ENCODE peak calls at places on chromosomes 1 and 21, in seven cellular contexts. One of them, this sample, is unnamed.

GRCh38 chr1:88061106-88061829 is 622.8 kb upstream of the PKN2 start:
- DNase-seq in body of pancreas: peak; percentile 60
- DNase-seq in heart right ventricle: peak; percentile 29
- DNase-seq in CD8-positive, alpha-beta T cell: no peak
- DNase-seq in RWPE1: peak; percentile 69
- DNase-seq in nephron progenitor cell: peak; percentile 35
- DNase-seq in A549: peak; percentile 65
- DNase-seq in this sample: peak; percentile 15

GRCh38 chr1:106749491-106749890 is 307.0 kb upstream of the PRMT6 start:
- DNase-seq in body of pancreas: no peak
- DNase-seq in heart right ventricle: no peak
- DNase-seq in CD8-positive, alpha-beta T cell: no peak
- DNase-seq in RWPE1: no peak
- DNase-seq in nephron progenitor cell: no peak
- DNase-seq in A549: no peak
- DNase-seq in this sample: no peak

GRCh38 chr1:12505639-12506311 is 112.2 kb downstream of the DHRS3 start:
- DNase-seq in body of pancreas: no peak
- DNase-seq in heart right ventricle: no peak
- DNase-seq in CD8-positive, alpha-beta T cell: no peak
- DNase-seq in RWPE1: no peak
- DNase-seq in nephron progenitor cell: no peak
- DNase-seq in A549: no peak
- DNase-seq in this sample: no peak

GRCh38 chr1:86757272-86757984 is 53.1 kb downstream of the SH3GLB1 start:
- DNase-seq in body of pancreas: no peak
- DNase-seq in heart right ventricle: no peak
- DNase-seq in CD8-positive, alpha-beta T cell: no peak
- DNase-seq in RWPE1: no peak
- DNase-seq in nephron progenitor cell: no peak
- DNase-seq in A549: no peak
- DNase-seq in this sample: no peak

GRCh38 chr1:67687649-67688048 is 2.6 kb downstream of the GADD45A start:
- DNase-seq in body of pancreas: peak; percentile 18
- DNase-seq in heart right ventricle: no peak
- DNase-seq in CD8-positive, alpha-beta T cell: no peak
- DNase-seq in RWPE1: no peak
- DNase-seq in nephron progenitor cell: no peak
- DNase-seq in A549: no peak
- DNase-seq in this sample: no peak

GRCh38 chr1:109643385-109644230 is 12.3 kb upstream of the GSTM4 start:
- DNase-seq in body of pancreas: peak; percentile 81
- DNase-seq in heart right ventricle: peak; percentile 81
- DNase-seq in CD8-positive, alpha-beta T cell: peak; percentile 80
- DNase-seq in RWPE1: peak; percentile 73
- DNase-seq in nephron progenitor cell: peak; percentile 96
- DNase-seq in A549: peak; percentile 75
- DNase-seq in this sample: peak; percentile 90

GRCh38 chr1:116766616-116767469 is 12.6 kb downstream of the CD2 start:
- DNase-seq in body of pancreas: no peak
- DNase-seq in heart right ventricle: no peak
- DNase-seq in CD8-positive, alpha-beta T cell: no peak
- DNase-seq in RWPE1: no peak
- DNase-seq in nephron progenitor cell: no peak
- DNase-seq in A549: no peak
- DNase-seq in this sample: no peak

GRCh38 chr1:117857434-117857833 is 72.0 kb downstream of the GDAP2 start:
- DNase-seq in body of pancreas: no peak
- DNase-seq in heart right ventricle: no peak
- DNase-seq in CD8-positive, alpha-beta T cell: no peak
- DNase-seq in RWPE1: no peak
- DNase-seq in nephron progenitor cell: no peak
- DNase-seq in A549: no peak
- DNase-seq in this sample: no peak

GRCh38 chr1:206511362-206512064 is 4.2 kb downstream of the RASSF5 start:
- DNase-seq in body of pancreas: no peak
- DNase-seq in heart right ventricle: no peak
- DNase-seq in CD8-positive, alpha-beta T cell: no peak
- DNase-seq in RWPE1: no peak
- DNase-seq in nephron progenitor cell: no peak
- DNase-seq in A549: no peak
- DNase-seq in this sample: no peak

GRCh38 chr1:164760585-164760968 is 201.6 kb downstream of the PBX1 start:
- DNase-seq in body of pancreas: no peak
- DNase-seq in heart right ventricle: no peak
- DNase-seq in CD8-positive, alpha-beta T cell: no peak
- DNase-seq in RWPE1: no peak
- DNase-seq in nephron progenitor cell: no peak
- DNase-seq in A549: no peak
- DNase-seq in this sample: no peak

GRCh38 chr1:208292913-208293312 is 48.7 kb upstream of the PLXNA2 start:
- DNase-seq in body of pancreas: no peak
- DNase-seq in heart right ventricle: no peak
- DNase-seq in CD8-positive, alpha-beta T cell: no peak
- DNase-seq in RWPE1: no peak
- DNase-seq in nephron progenitor cell: no peak
- DNase-seq in A549: no peak
- DNase-seq in this sample: no peak

GRCh38 chr21:45280178-45280821 is 7.4 kb downstream of the POFUT2 start:
- DNase-seq in body of pancreas: no peak
- DNase-seq in heart right ventricle: no peak
- DNase-seq in CD8-positive, alpha-beta T cell: no peak
- DNase-seq in RWPE1: no peak
- DNase-seq in nephron progenitor cell: no peak
- DNase-seq in A549: no peak
- DNase-seq in this sample: no peak

GRCh38 chr1:160095382-160096105 is 2.9 kb downstream of the IGSF8 start:
- DNase-seq in body of pancreas: no peak
- DNase-seq in heart right ventricle: no peak
- DNase-seq in CD8-positive, alpha-beta T cell: no peak
- DNase-seq in RWPE1: no peak
- DNase-seq in nephron progenitor cell: no peak
- DNase-seq in A549: no peak
- DNase-seq in this sample: no peak

GRCh38 chr1:47533176-47534039 is 95.6 kb downstream of the FOXD2 start:
- DNase-seq in body of pancreas: peak; percentile 28
- DNase-seq in heart right ventricle: peak; percentile 65
- DNase-seq in CD8-positive, alpha-beta T cell: no peak
- DNase-seq in RWPE1: no peak
- DNase-seq in nephron progenitor cell: peak; percentile 77
- DNase-seq in A549: no peak
- DNase-seq in this sample: peak; percentile 38

GRCh38 chr1:234326493-234327366 is 46.5 kb upstream of the COA6 start:
- DNase-seq in body of pancreas: peak; percentile 57
- DNase-seq in heart right ventricle: peak; percentile 29
- DNase-seq in CD8-positive, alpha-beta T cell: peak; percentile 61
- DNase-seq in RWPE1: peak; percentile 53
- DNase-seq in nephron progenitor cell: peak; percentile 77
- DNase-seq in A549: peak; percentile 62
- DNase-seq in this sample: peak; percentile 76

GRCh38 chr1:101479945-101480344 is 243.1 kb downstream of the S1PR1 start:
- DNase-seq in body of pancreas: no peak
- DNase-seq in heart right ventricle: no peak
- DNase-seq in CD8-positive, alpha-beta T cell: no peak
- DNase-seq in RWPE1: no peak
- DNase-seq in nephron progenitor cell: no peak
- DNase-seq in A549: no peak
- DNase-seq in this sample: no peak

GRCh38 chr1:200379940-200380588 is 29.8 kb downstream of the ZNF281 start:
- DNase-seq in body of pancreas: no peak
- DNase-seq in heart right ventricle: no peak
- DNase-seq in CD8-positive, alpha-beta T cell: no peak
- DNase-seq in RWPE1: no peak
- DNase-seq in nephron progenitor cell: no peak
- DNase-seq in A549: no peak
- DNase-seq in this sample: no peak

GRCh38 chr1:172397221-172397620 is 23.3 kb upstream of the C1orf105 start:
- DNase-seq in body of pancreas: no peak
- DNase-seq in heart right ventricle: no peak
- DNase-seq in CD8-positive, alpha-beta T cell: no peak
- DNase-seq in RWPE1: peak; percentile 29
- DNase-seq in nephron progenitor cell: no peak
- DNase-seq in A549: no peak
- DNase-seq in this sample: peak; percentile 15

GRCh38 chr1:115114308-115114707 is 25.0 kb upstream of the TSPAN2 start:
- DNase-seq in body of pancreas: peak; percentile 10
- DNase-seq in heart right ventricle: no peak
- DNase-seq in CD8-positive, alpha-beta T cell: no peak
- DNase-seq in RWPE1: no peak
- DNase-seq in nephron progenitor cell: no peak
- DNase-seq in A549: no peak
- DNase-seq in this sample: no peak

GRCh38 chr1:87045757-87046422 is 131.5 kb downstream of the HS2ST1 start:
- DNase-seq in body of pancreas: no peak
- DNase-seq in heart right ventricle: no peak
- DNase-seq in CD8-positive, alpha-beta T cell: peak; percentile 1
- DNase-seq in RWPE1: no peak
- DNase-seq in nephron progenitor cell: no peak
- DNase-seq in A549: no peak
- DNase-seq in this sample: peak; percentile 12

GRCh38 chr1:58886611-58887010 is 102.8 kb upstream of the JUN start:
- DNase-seq in body of pancreas: no peak
- DNase-seq in heart right ventricle: no peak
- DNase-seq in CD8-positive, alpha-beta T cell: no peak
- DNase-seq in RWPE1: no peak
- DNase-seq in nephron progenitor cell: no peak
- DNase-seq in A549: no peak
- DNase-seq in this sample: no peak

GRCh38 chr1:114131526-114132220 is 22.0 kb downstream of the SYT6 start:
- DNase-seq in body of pancreas: no peak
- DNase-seq in heart right ventricle: no peak
- DNase-seq in CD8-positive, alpha-beta T cell: no peak
- DNase-seq in RWPE1: no peak
- DNase-seq in nephron progenitor cell: no peak
- DNase-seq in A549: no peak
- DNase-seq in this sample: no peak

GRCh38 chr1:22760453-22760852 is 49.8 kb downstream of the EPHB2 start:
- DNase-seq in body of pancreas: no peak
- DNase-seq in heart right ventricle: no peak
- DNase-seq in CD8-positive, alpha-beta T cell: no peak
- DNase-seq in RWPE1: peak; percentile 20
- DNase-seq in nephron progenitor cell: no peak
- DNase-seq in A549: no peak
- DNase-seq in this sample: no peak
- TF ChIP-seq CTCF in body of pancreas: no peak
- TF ChIP-seq CTCF in heart right ventricle: no peak
- TF ChIP-seq CTCF in CD8-positive, alpha-beta T cell: no peak
- TF ChIP-seq CTCF in RWPE1: no peak
- TF ChIP-seq CTCF in nephron progenitor cell: no peak
- TF ChIP-seq CTCF in A549: no peak
- TF ChIP-seq CTCF in this sample: no peak

GRCh38 chr1:193342811-193343210 is 156.4 kb upstream of the B3GALT2 start:
- DNase-seq in body of pancreas: no peak
- DNase-seq in heart right ventricle: no peak
- DNase-seq in CD8-positive, alpha-beta T cell: no peak
- DNase-seq in RWPE1: no peak
- DNase-seq in nephron progenitor cell: no peak
- DNase-seq in A549: no peak
- DNase-seq in this sample: no peak

GRCh38 chr1:193339396-193339795 is 153.0 kb upstream of the B3GALT2 start:
- DNase-seq in body of pancreas: no peak
- DNase-seq in heart right ventricle: no peak
- DNase-seq in CD8-positive, alpha-beta T cell: no peak
- DNase-seq in RWPE1: no peak
- DNase-seq in nephron progenitor cell: no peak
- DNase-seq in A549: no peak
- DNase-seq in this sample: no peak

GRCh38 chr1:193333166-193333565 is 146.8 kb upstream of the B3GALT2 start:
- DNase-seq in body of pancreas: no peak
- DNase-seq in heart right ventricle: no peak
- DNase-seq in CD8-positive, alpha-beta T cell: no peak
- DNase-seq in RWPE1: no peak
- DNase-seq in nephron progenitor cell: no peak
- DNase-seq in A549: no peak
- DNase-seq in this sample: no peak

GRCh38 chr1:193335797-193336428 is 149.5 kb upstream of the B3GALT2 start:
- DNase-seq in body of pancreas: no peak
- DNase-seq in heart right ventricle: no peak
- DNase-seq in CD8-positive, alpha-beta T cell: no peak
- DNase-seq in RWPE1: no peak
- DNase-seq in nephron progenitor cell: no peak
- DNase-seq in A549: no peak
- DNase-seq in this sample: no peak

GRCh38 chr1:193338194-193338593 is 151.8 kb upstream of the B3GALT2 start:
- DNase-seq in body of pancreas: no peak
- DNase-seq in heart right ventricle: no peak
- DNase-seq in CD8-positive, alpha-beta T cell: no peak
- DNase-seq in RWPE1: peak; percentile 31
- DNase-seq in nephron progenitor cell: no peak
- DNase-seq in A549: no peak
- DNase-seq in this sample: peak; percentile 50
- TF ChIP-seq CTCF in body of pancreas: no peak
- TF ChIP-seq CTCF in heart right ventricle: peak; percentile 6
- TF ChIP-seq CTCF in CD8-positive, alpha-beta T cell: no peak
- TF ChIP-seq CTCF in RWPE1: no peak
- TF ChIP-seq CTCF in nephron progenitor cell: no peak
- TF ChIP-seq CTCF in A549: peak; percentile 8
- TF ChIP-seq CTCF in this sample: no peak

GRCh38 chr1:232628335-232629214 is 1.4 kb downstream of the SIPA1L2 start:
- DNase-seq in body of pancreas: no peak
- DNase-seq in heart right ventricle: no peak
- DNase-seq in CD8-positive, alpha-beta T cell: no peak
- DNase-seq in RWPE1: no peak
- DNase-seq in nephron progenitor cell: no peak
- DNase-seq in A549: peak; percentile 45
- DNase-seq in this sample: no peak
- TF ChIP-seq CTCF in body of pancreas: no peak
- TF ChIP-seq CTCF in heart right ventricle: peak; percentile 42
- TF ChIP-seq CTCF in CD8-positive, alpha-beta T cell: no peak
- TF ChIP-seq CTCF in RWPE1: peak; percentile 58
- TF ChIP-seq CTCF in nephron progenitor cell: no peak
- TF ChIP-seq CTCF in A549: peak; percentile 52
- TF ChIP-seq CTCF in this sample: no peak

GRCh38 chr1:167924553-167925223 is 10.8 kb upstream of the ADCY10 start:
- DNase-seq in body of pancreas: no peak
- DNase-seq in heart right ventricle: no peak
- DNase-seq in CD8-positive, alpha-beta T cell: no peak
- DNase-seq in RWPE1: no peak
- DNase-seq in nephron progenitor cell: no peak
- DNase-seq in A549: no peak
- DNase-seq in this sample: no peak

GRCh38 chr1:167928457-167928852 is 8.0 kb upstream of the DCAF6 start:
- DNase-seq in body of pancreas: no peak
- DNase-seq in heart right ventricle: no peak
- DNase-seq in CD8-positive, alpha-beta T cell: no peak
- DNase-seq in RWPE1: no peak
- DNase-seq in nephron progenitor cell: no peak
- DNase-seq in A549: no peak
- DNase-seq in this sample: no peak

GRCh38 chr1:167924102-167924501 is 10.2 kb upstream of the ADCY10 start:
- DNase-seq in body of pancreas: no peak
- DNase-seq in heart right ventricle: no peak
- DNase-seq in CD8-positive, alpha-beta T cell: no peak
- DNase-seq in RWPE1: no peak
- DNase-seq in nephron progenitor cell: no peak
- DNase-seq in A549: no peak
- DNase-seq in this sample: no peak

GRCh38 chr1:167927075-167927754 is 9.3 kb upstream of the DCAF6 start:
- DNase-seq in body of pancreas: no peak
- DNase-seq in heart right ventricle: no peak
- DNase-seq in CD8-positive, alpha-beta T cell: no peak
- DNase-seq in RWPE1: no peak
- DNase-seq in nephron progenitor cell: no peak
- DNase-seq in A549: peak; percentile 29
- DNase-seq in this sample: peak; percentile 34

GRCh38 chr1:167926486-167926997 is 9.9 kb upstream of the DCAF6 start:
- DNase-seq in body of pancreas: no peak
- DNase-seq in heart right ventricle: no peak
- DNase-seq in CD8-positive, alpha-beta T cell: no peak
- DNase-seq in RWPE1: no peak
- DNase-seq in nephron progenitor cell: no peak
- DNase-seq in A549: peak; percentile 88
- DNase-seq in this sample: no peak
- TF ChIP-seq CTCF in body of pancreas: no peak
- TF ChIP-seq CTCF in heart right ventricle: no peak
- TF ChIP-seq CTCF in CD8-positive, alpha-beta T cell: no peak
- TF ChIP-seq CTCF in RWPE1: no peak
- TF ChIP-seq CTCF in nephron progenitor cell: no peak
- TF ChIP-seq CTCF in A549: peak; percentile 72
- TF ChIP-seq CTCF in this sample: no peak